ENCODE peak calls at places on chromosome 22, in five cellular contexts. G is Caco-2, Q is fibroblast of the conjunctiva, F is fibroblast of lung, H is NCI-H1694. A is an unnamed sample.

GRCh38 chr22:30386960-30387848 is at the start of gene RNF215:
- DNase-seq in G (peak), Q (peak), F (peak), H (peak), A (peak)

GRCh38 chr22:38923463-38924196 is 33.8 kb upstream of the APOBEC3A start:
- DNase-seq in G (peak), Q (peak), F (peak), H (peak), A (no peak)

GRCh38 chr22:50084085-50084484 is 1.1 kb downstream of the MLC1 start:
- DNase-seq in G (no peak), Q (no peak), F (no peak), H (no peak), A (no peak)

GRCh38 chr22:27934069-27934468 is 15.0 kb upstream of the PITPNB start:
- DNase-seq in G (no peak), Q (no peak), F (no peak), H (no peak), A (no peak)

GRCh38 chr22:30861688-30862552 is 106.7 kb downstream of the MORC2 start:
- DNase-seq in G (no peak), Q (no peak), F (no peak), H (no peak), A (no peak)

GRCh38 chr22:23803001-23803819 is 16.4 kb downstream of the SMARCB1 start:
- DNase-seq in G (no peak), Q (no peak), F (no peak), H (no peak), A (no peak)

GRCh38 chr22:49210606-49211005 is 617.1 kb downstream of the BRD1 start:
- DNase-seq in G (no peak), Q (no peak), F (no peak), H (no peak), A (no peak)

GRCh38 chr22:38412435-38413084 is 42.4 kb downstream of the KCNJ4 start:
- DNase-seq in G (no peak), Q (no peak), F (no peak), H (peak), A (no peak)

GRCh38 chr22:31561238-31561887 is 65.0 kb downstream of the SFI1 start:
- DNase-seq in G (peak), Q (peak), F (peak), H (peak), A (peak)

GRCh38 chr22:39471421-39472141 is 14.8 kb downstream of the MGAT3 start:
- DNase-seq in G (peak), Q (no peak), F (peak), H (no peak), A (no peak)

GRCh38 chr22:39350803-39351688 is 1.3 kb downstream of the SYNGR1 start:
- DNase-seq in G (no peak), Q (no peak), F (no peak), H (no peak), A (no peak)

GRCh38 chr22:36872866-36873498 is 12.2 kb downstream of the NCF4 start:
- DNase-seq in G (no peak), Q (no peak), F (no peak), H (no peak), A (no peak)

GRCh38 chr22:38706885-38707180 is 1.1 kb downstream of the GTPBP1 start:
- DNase-seq in G (no peak), Q (no peak), F (no peak), H (no peak), A (no peak)

GRCh38 chr22:20424553-20424936 is 13.1 kb downstream of the SCARF2 start:
- DNase-seq in G (no peak), Q (no peak), F (no peak), H (no peak), A (no peak)

GRCh38 chr22:21624120-21624879 is 5.5 kb downstream of the YDJC start:
- DNase-seq in G (no peak), Q (no peak), F (no peak), H (peak), A (no peak)

GRCh38 chr22:38843716-38844660 is at the start of gene NPTXR:
- DNase-seq in G (peak), Q (no peak), F (peak), H (peak), A (no peak)

GRCh38 chr22:50078761-50079160 is 6.5 kb downstream of the MLC1 start:
- DNase-seq in G (peak), Q (no peak), F (no peak), H (no peak), A (no peak)

GRCh38 chr22:24409707-24410106 is 17.7 kb upstream of the ADORA2A start:
- DNase-seq in G (no peak), Q (no peak), F (no peak), H (no peak), A (no peak)

GRCh38 chr22:36155702-36156101 is 4.9 kb downstream of the APOL3 start:
- DNase-seq in G (no peak), Q (no peak), F (no peak), H (no peak), A (no peak)

GRCh38 chr22:19776433-19777031 is 16.0 kb downstream of the TBX1 start:
- DNase-seq in G (no peak), Q (no peak), F (no peak), H (no peak), A (no peak)

GRCh38 chr22:30868663-30869385 is 99.8 kb downstream of the MORC2 start:
- DNase-seq in G (peak), Q (no peak), F (peak), H (no peak), A (no peak)

GRCh38 chr22:29351042-29351441 is 35.5 kb upstream of the RASL10A start:
- DNase-seq in G (no peak), Q (no peak), F (no peak), H (no peak), A (no peak)

GRCh38 chr22:45878901-45879551 is 97.9 kb downstream of the WNT7B start:
- DNase-seq in G (peak), Q (no peak), F (no peak), H (no peak), A (no peak)

GRCh38 chr22:37331034-37331428 is 48.7 kb downstream of the CYTH4 start:
- DNase-seq in G (no peak), Q (no peak), F (peak), H (peak), A (no peak)

GRCh38 chr22:49855491-49855911 is 1.9 kb downstream of the ZBED4 start:
- DNase-seq in G (no peak), Q (no peak), F (peak), H (no peak), A (no peak)

GRCh38 chr22:39908737-39909136 is 7.9 kb downstream of the GRAP2 start:
- DNase-seq in G (no peak), Q (no peak), F (peak), H (no peak), A (no peak)

GRCh38 chr22:17921871-17922821 is 102.2 kb downstream of the MICAL3 start:
- DNase-seq in G (peak), Q (no peak), F (peak), H (no peak), A (peak)

GRCh38 chr22:31925056-31925455 is 19.3 kb upstream of the YWHAH start:
- DNase-seq in G (no peak), Q (no peak), F (no peak), H (no peak), A (no peak)

GRCh38 chr22:19149047-19149883 is 827 bp downstream of the GSC2 start:
- DNase-seq in G (no peak), Q (no peak), F (peak), H (no peak), A (no peak)

GRCh38 chr22:35733036-35733435 is 15.4 kb downstream of the APOL5 start:
- DNase-seq in G (no peak), Q (no peak), F (no peak), H (no peak), A (no peak)

GRCh38 chr22:44444341-44445306 is 53.4 kb downstream of the RTL6 start:
- DNase-seq in G (no peak), Q (no peak), F (no peak), H (peak), A (no peak)

GRCh38 chr22:20254975-20255946 is 12.9 kb downstream of the RTN4R start:
- DNase-seq in G (no peak), Q (no peak), F (no peak), H (no peak), A (no peak)

GRCh38 chr22:49607821-49608220 is 219.9 kb downstream of the BRD1 start:
- DNase-seq in G (no peak), Q (no peak), F (no peak), H (no peak), A (no peak)

GRCh38 chr22:29219881-29220670 is 14.4 kb downstream of the EMID1 start:
- DNase-seq in G (peak), Q (no peak), F (no peak), H (no peak), A (no peak)

A was measured in iPS DF 19.7.